ENCODE peak calls at places on chromosomes 12 and 14, in six cellular contexts. U is NCI-H2171 treated with DMSO at 0.1 percent for 48 hours, G is progenitor cell of endocrine pancreas, D is IMR-90, T is T-helper 9 cell, B is AG10803. P is an unnamed sample.

GRCh38 chr14:91858536-91859275 is 8.6 kb downstream of the TC2N start:
- DNase-seq in U (no peak), G (no peak), D (peak; percentile 66), T (no peak), B (peak; percentile 90), P (no peak)

GRCh38 chr12:6295187-6295811 is 15.2 kb upstream of the PLEKHG6 start:
- DNase-seq in U (no peak), G (no peak), D (peak; percentile 82), T (no peak), B (peak; percentile 87), P (no peak)

GRCh38 chr12:95218852-95219171 is 1.2 kb downstream of the VEZT start:
- DNase-seq in U (peak; percentile 73), G (no peak), D (no peak), T (peak; percentile 6), B (no peak), P (no peak)

GRCh38 chr14:91005716-91006115 is 54.7 kb downstream of the RPS6KA5 start:
- DNase-seq in U (no peak), G (no peak), D (no peak), T (no peak), B (no peak), P (no peak)

GRCh38 chr12:81332054-81332453 is 254.2 kb downstream of the ACSS3 start:
- DNase-seq in U (peak; percentile 84), G (no peak), D (no peak), T (no peak), B (no peak), P (no peak)

GRCh38 chr14:99156814-99157213 is 115.2 kb downstream of the BCL11B start:
- DNase-seq in U (no peak), G (no peak), D (no peak), T (no peak), B (no peak), P (no peak)

GRCh38 chr12:6367065-6367968 is 8.0 kb downstream of the SCNN1A start:
- DNase-seq in U (peak; percentile 31), G (no peak), D (peak; percentile 28), T (no peak), B (no peak), P (no peak)

GRCh38 chr14:100604126-100604501 is 16.9 kb upstream of the BEGAIN start:
- DNase-seq in U (no peak), G (no peak), D (no peak), T (no peak), B (no peak), P (peak; percentile 35)

GRCh38 chr12:25257590-25258324 is 7.0 kb upstream of the KRAS start:
- DNase-seq in U (no peak), G (no peak), D (no peak), T (no peak), B (no peak), P (no peak)

GRCh38 chr12:131673519-131674265 is 37.2 kb upstream of the SFSWAP start:
- DNase-seq in U (no peak), G (no peak), D (peak; percentile 10), T (no peak), B (no peak), P (no peak)

GRCh38 chr12:3120701-3121100 is 43.5 kb downstream of the TSPAN9 start:
- DNase-seq in U (no peak), G (no peak), D (no peak), T (no peak), B (no peak), P (no peak)

GRCh38 chr14:54342806-54343205 is 54.0 kb upstream of the CDKN3 start:
- DNase-seq in U (no peak), G (no peak), D (no peak), T (no peak), B (no peak), P (no peak)

GRCh38 chr12:52686063-52686462 is 5.9 kb upstream of the KRT1 start:
- DNase-seq in U (peak; percentile 17), G (no peak), D (no peak), T (no peak), B (no peak), P (no peak)

GRCh38 chr12:111066744-111067437 is 146.5 kb upstream of the MYL2 start:
- DNase-seq in U (peak; percentile 56), G (no peak), D (no peak), T (no peak), B (no peak), P (no peak)

GRCh38 chr14:68538641-68539040 is 254.2 kb downstream of the ZFP36L1 start:
- DNase-seq in U (no peak), G (no peak), D (no peak), T (no peak), B (no peak), P (no peak)

GRCh38 chr14:86915416-86915815 is 1077.6 kb downstream of the GALC start:
- DNase-seq in U (no peak), G (no peak), D (peak; percentile 47), T (no peak), B (peak; percentile 17), P (no peak)

GRCh38 chr12:91896725-91897515 is 248.7 kb downstream of the BTG1 start:
- DNase-seq in U (no peak), G (no peak), D (no peak), T (no peak), B (peak; percentile 62), P (no peak)

GRCh38 chr12:79300199-79300568 is 390.6 kb downstream of the PAWR start:
- DNase-seq in U (no peak), G (no peak), D (peak; percentile 91), T (no peak), B (peak; percentile 5), P (no peak)

GRCh38 chr12:50121636-50122035 is 9.6 kb downstream of the COX14 start:
- DNase-seq in U (no peak), G (no peak), D (no peak), T (no peak), B (no peak), P (no peak)

GRCh38 chr12:120470150-120470817 is 736 bp upstream of the SRSF9 start:
- DNase-seq in U (peak; percentile 42), G (no peak), D (peak; percentile 19), T (no peak), B (peak; percentile 16), P (no peak)

GRCh38 chr12:49888461-49889151 is 15.1 kb downstream of the FAIM2 start:
- DNase-seq in U (no peak), G (no peak), D (no peak), T (no peak), B (no peak), P (no peak)

GRCh38 chr12:45336762-45337596 is 121.1 kb downstream of the ANO6 start:
- DNase-seq in U (no peak), G (no peak), D (peak; percentile 98), T (no peak), B (peak; percentile 80), P (no peak)

GRCh38 chr14:92644166-92644565 is 104.3 kb downstream of the LGMN start:
- DNase-seq in U (no peak), G (no peak), D (peak; percentile 85), T (no peak), B (peak; percentile 38), P (no peak)

GRCh38 chr12:32671930-32672785 is 6.9 kb upstream of the DNM1L start:
- DNase-seq in U (peak; percentile 92), G (no peak), D (peak; percentile 83), T (no peak), B (peak; percentile 92), P (no peak)

GRCh38 chr12:11023387-11023786 is 967 bp upstream of the TAS2R19 start:
- DNase-seq in U (no peak), G (no peak), D (no peak), T (no peak), B (no peak), P (no peak)

GRCh38 chr12:27105746-27106536 is 23.6 kb upstream of the C12orf71 start:
- DNase-seq in U (no peak), G (no peak), D (no peak), T (no peak), B (no peak), P (no peak)